ENCODE peak calls at places on chromosomes 4 and X, in nine cellular contexts. V, U, E, F, S, X, Z, A and B are unnamed samples.

GRCh38 chrX:46961574-46962279 is 49.5 kb downstream of the JADE3 start:
- DNase-seq in V (peak; percentile 56), U (no peak), E (no peak), F (no peak), S (peak; percentile 82), X (no peak), Z (no peak), A (no peak), B (no peak)

GRCh38 chr4:39712819-39713607 is 15.1 kb downstream of the UBE2K start:
- DNase-seq in V (no peak), U (no peak), E (no peak), F (no peak), S (no peak), X (no peak), Z (no peak), A (no peak), B (no peak)

GRCh38 chr4:76748649-76749048 is 149.3 kb downstream of the SOWAHB start:
- DNase-seq in V (peak; percentile 68), U (no peak), E (peak; percentile 70), F (no peak), S (peak; percentile 34), X (no peak), Z (peak; percentile 58), A (no peak), B (no peak)

GRCh38 chr4:146232131-146232722 is 17.9 kb downstream of the REELD1 start:
- DNase-seq in V (no peak), U (no peak), E (no peak), F (no peak), S (no peak), X (no peak), Z (no peak), A (no peak), B (no peak)

GRCh38 chrX:71253253-71254091 is 468 bp downstream of the ZMYM3 start:
- DNase-seq in V (peak; percentile 52), U (peak; percentile 32), E (peak; percentile 44), F (peak; percentile 33), S (peak; percentile 63), X (peak; percentile 0), Z (peak; percentile 53), A (peak; percentile 7), B (no peak)

GRCh38 chrX:73850124-73851013 is 287.4 kb downstream of the CHIC1 start:
- DNase-seq in V (peak; percentile 69), U (peak; percentile 39), E (peak; percentile 53), F (no peak), S (no peak), X (no peak), Z (peak; percentile 2), A (no peak), B (peak; percentile 23)

GRCh38 chrX:9885150-9885549 is 82.0 kb upstream of the CLDN34 start:
- DNase-seq in V (peak; percentile 76), U (peak; percentile 80), E (peak; percentile 80), F (no peak), S (peak; percentile 63), X (peak; percentile 34), Z (peak; percentile 75), A (peak; percentile 35), B (peak; percentile 12)

GRCh38 chrX:40108084-40108958 is 10.6 kb upstream of the BCOR start:
- DNase-seq in V (peak; percentile 73), U (no peak), E (peak; percentile 30), F (no peak), S (no peak), X (no peak), Z (no peak), A (no peak), B (peak; percentile 10)

GRCh38 chr4:76639292-76639691 is 204.3 kb downstream of the SHROOM3 start:
- DNase-seq in V (no peak), U (no peak), E (no peak), F (no peak), S (no peak), X (no peak), Z (no peak), A (no peak), B (no peak)

GRCh38 chr4:15938182-15938581 is 358 bp downstream of the FGFBP1 start:
- DNase-seq in V (peak; percentile 86), U (no peak), E (no peak), F (no peak), S (no peak), X (no peak), Z (no peak), A (no peak), B (no peak)

GRCh38 chr4:77240469-77241066 is 83.6 kb downstream of the CCNG2 start:
- DNase-seq in V (peak; percentile 75), U (peak; percentile 68), E (peak; percentile 73), F (peak; percentile 47), S (peak; percentile 58), X (peak; percentile 9), Z (peak; percentile 77), A (peak; percentile 6), B (peak; percentile 10)

GRCh38 chr4:23033796-23034195 is 341.1 kb downstream of the GBA3 start:
- DNase-seq in V (no peak), U (no peak), E (peak; percentile 1), F (no peak), S (no peak), X (no peak), Z (no peak), A (no peak), B (no peak)

GRCh38 chr4:7371122-7371941 is 63.4 kb downstream of the PSAPL1 start:
- DNase-seq in V (no peak), U (no peak), E (peak; percentile 53), F (no peak), S (no peak), X (no peak), Z (no peak), A (no peak), B (no peak)